ENCODE peak calls at places on chromosomes 1 and 21, in six cellular contexts. D is activated T-helper 9 cell treated with anti-CD3 and anti-CD28 coated beads, Interleukin-2, amount 50 U/mL, for 16 hours; C is stromal cell of bone marrow; U is effector CD8-positive, alpha-beta T cell; P is activated T-helper 2 cell treated with anti-CD3 and anti-CD28 coated beads, Interferon-gamma antibody, Interleukin-2, Interleukin-4, amounts not matched to agents 10 μg/mL and 5 μg/mL and 100 μg/mL, durations not matched to agents 14 hours and 24 hours and 36 hours; E is EL. H is an unnamed sample.

GRCh38 chr1:102531031-102531430 is 534.3 kb upstream of the OLFM3 start:
- DNase-seq in C (no peak), U (no peak), P (no peak), D (no peak), E (peak), H (no peak)

GRCh38 chr21:42075686-42076471 is 4.8 kb downstream of the UMODL1 start:
- DNase-seq in E (no peak), D (no peak), P (no peak), C (no peak), U (no peak), H (no peak)

GRCh38 chr21:40839551-40839950 is 7.4 kb downstream of the DSCAM start:
- DNase-seq in C (no peak), D (no peak), E (no peak), P (no peak), U (no peak), H (no peak)

GRCh38 chr1:62926681-62927252 is 142.8 kb downstream of the ATG4C start:
- DNase-seq in P (no peak), C (no peak), U (no peak), D (no peak), E (no peak), H (no peak)

GRCh38 chr21:46189213-46189958 is 5.1 kb upstream of the SPATC1L start:
- DNase-seq in E (peak), U (no peak), P (no peak), D (no peak), C (no peak), H (no peak)

GRCh38 chr1:156151093-156151688 is 2.2 kb upstream of the SEMA4A start:
- DNase-seq in D (no peak), C (peak), P (no peak), U (no peak), E (peak), H (no peak)

GRCh38 chr1:226223786-226224244 is 351 bp downstream of the MIXL1 start:
- DNase-seq in P (no peak), E (peak), C (no peak), D (no peak), U (no peak), H (peak)

GRCh38 chr1:26799479-26800133 is 11.9 kb downstream of the PIGV start:
- DNase-seq in E (peak), C (peak), P (no peak), U (no peak), D (no peak), H (peak)

GRCh38 chr1:115665319-115665718 is 23.5 kb downstream of the VANGL1 start:
- DNase-seq in P (no peak), U (no peak), C (no peak), D (no peak), E (no peak), H (no peak)

GRCh38 chr1:229192031-229192430 is 78.9 kb upstream of the RAB4A start:
- DNase-seq in E (peak), D (no peak), C (peak), U (no peak), P (no peak), H (no peak)

GRCh38 chr1:26290416-26291261 is 10.8 kb downstream of the SH3BGRL3 start:
- DNase-seq in P (no peak), E (no peak), D (no peak), C (no peak), U (no peak), H (no peak)

GRCh38 chr1:160874935-160875334 is 10.0 kb downstream of the ITLN1 start:
- DNase-seq in D (no peak), C (no peak), P (no peak), E (no peak), U (no peak), H (no peak)

GRCh38 chr1:36115200-36115669 is 9.8 kb downstream of the COL8A2 start:
- DNase-seq in C (no peak), E (peak), D (no peak), P (no peak), U (no peak), H (no peak)

GRCh38 chr1:46131727-46132528 is 501 bp downstream of the PIK3R3 start:
- DNase-seq in D (no peak), E (peak), P (peak), C (no peak), U (no peak), H (no peak)